ENCODE peak calls at places on chromosomes 5 and 9, in five cellular contexts. C is A673, M is mammary epithelial cell, E is A549, B is pancreas. Y is an unnamed sample.

GRCh38 chr5:56479126-56479525 is 246.0 kb upstream of the ANKRD55 start:
- DNase-seq in M (no peak), E (no peak), C (no peak), B (no peak), Y (no peak)

GRCh38 chr5:158979749-158980521 is 119.8 kb downstream of the EBF1 start:
- DNase-seq in C (peak; percentile 21), B (peak; percentile 35), M (peak; percentile 12), E (peak; percentile 60), Y (peak; percentile 45)

GRCh38 chr5:56278267-56278826 is 45.2 kb upstream of the ANKRD55 start:
- DNase-seq in M (no peak), C (no peak), B (no peak), E (no peak), Y (no peak)

GRCh38 chr5:103881560-103881959 is 319.0 kb upstream of the NUDT12 start:
- DNase-seq in E (no peak), B (no peak), C (no peak), M (no peak), Y (no peak)

GRCh38 chr5:95812100-95812472 is 10.4 kb downstream of the GLRX start:
- DNase-seq in C (no peak), E (no peak), B (no peak), M (no peak), Y (peak; percentile 54)

GRCh38 chr9:38417003-38417965 is 7.0 kb downstream of the IGFBPL1 start:
- DNase-seq in E (peak; percentile 38), B (no peak), C (peak; percentile 68), M (peak; percentile 17), Y (no peak)

GRCh38 chr5:124773291-124774001 is 27.0 kb upstream of the ZNF608 start:
- DNase-seq in C (no peak), M (no peak), B (no peak), E (no peak), Y (no peak)

GRCh38 chr5:55222819-55223124 is 4.3 kb downstream of the MCIDAS start:
- DNase-seq in C (no peak), E (no peak), M (no peak), B (no peak), Y (no peak)

GRCh38 chr9:132637801-132638200 is 32.0 kb downstream of the DDX31 start:
- DNase-seq in M (no peak), C (no peak), E (no peak), B (no peak), Y (no peak)

GRCh38 chr5:9046756-9047481 is 499.0 kb downstream of the SEMA5A start:
- DNase-seq in M (peak; percentile 98), E (no peak), B (no peak), C (no peak), Y (peak; percentile 56)

GRCh38 chr5:141841376-141841775 is 36.8 kb downstream of the PCDH1 start:
- DNase-seq in C (no peak), E (no peak), M (no peak), B (peak; percentile 82), Y (no peak)

GRCh38 chr5:77958642-77959315 is 182.6 kb upstream of the TBCA start:
- DNase-seq in E (no peak), M (no peak), C (no peak), B (no peak), Y (no peak)

GRCh38 chr9:12862596-12862995 is 87.8 kb downstream of the LURAP1L start:
- DNase-seq in E (no peak), B (no peak), C (no peak), M (no peak), Y (no peak)

GRCh38 chr5:33789558-33789957 is 102.2 kb downstream of the ADAMTS12 start:
- DNase-seq in C (no peak), M (no peak), E (no peak), B (no peak), Y (no peak)

GRCh38 chr5:116303810-116304209 is 219.0 kb downstream of the COMMD10 start:
- DNase-seq in M (no peak), B (no peak), C (no peak), E (no peak), Y (no peak)

GRCh38 chr5:36230151-36230788 is 11.5 kb downstream of the NADK2 start:
- DNase-seq in E (no peak), C (no peak), B (no peak), M (no peak), Y (no peak)

GRCh38 chr5:143448518-143448917 is 45.0 kb upstream of the NR3C1 start:
- DNase-seq in C (no peak), M (no peak), B (no peak), E (no peak), Y (no peak)

GRCh38 chr9:92001244-92001643 is 51.2 kb upstream of the ROR2 start:
- DNase-seq in E (no peak), M (no peak), B (no peak), C (no peak), Y (no peak)

GRCh38 chr5:76579166-76579765 is 43.9 kb downstream of the F2RL2 start:
- DNase-seq in M (peak; percentile 76), C (no peak), B (no peak), E (no peak), Y (no peak)

GRCh38 chr5:148937239-148937638 is 110.8 kb downstream of the ADRB2 start:
- DNase-seq in M (peak; percentile 77), E (no peak), B (no peak), C (no peak), Y (no peak)

GRCh38 chr9:18480649-18481048 is 6.7 kb downstream of the ADAMTSL1 start:
- DNase-seq in B (no peak), E (no peak), M (no peak), C (no peak), Y (no peak)

GRCh38 chr5:88702328-88702727 is 180.7 kb downstream of the MEF2C start:
- DNase-seq in B (no peak), M (no peak), E (no peak), C (no peak), Y (no peak)

GRCh38 chr5:66339896-66340295 is 195.8 kb downstream of the SREK1 start:
- DNase-seq in B (no peak), E (no peak), M (no peak), C (no peak), Y (no peak)

GRCh38 chr5:80566711-80567259 is 3.3 kb downstream of the ANKRD34B start:
- DNase-seq in M (no peak), C (no peak), E (no peak), B (no peak), Y (no peak)

GRCh38 chr9:118577121-118577520 is 792.1 kb downstream of the BRINP1 start:
- DNase-seq in E (no peak), M (peak; percentile 41), B (no peak), C (no peak), Y (no peak)

DNA sequence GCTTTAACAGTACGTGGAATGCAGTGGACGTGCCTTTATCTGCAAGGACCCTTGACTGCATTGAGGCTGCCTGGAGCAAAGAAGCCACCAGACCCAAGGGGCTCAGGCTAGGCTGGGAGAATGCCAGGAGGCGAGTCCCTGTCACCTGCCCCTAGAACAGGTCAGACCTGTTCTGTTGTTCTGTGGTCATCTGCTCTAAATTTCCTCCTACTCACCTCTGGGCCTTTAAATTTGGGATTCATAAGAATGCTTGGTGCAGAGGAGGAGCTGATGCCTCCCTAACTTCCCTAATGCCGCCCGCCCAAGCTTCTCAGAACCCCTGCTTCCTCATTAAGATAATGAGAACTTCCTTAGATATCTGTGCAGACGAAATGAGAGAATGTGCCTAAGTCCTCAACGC is 32.0 kb downstream of the DAPK1 start:
- DNase-seq in B (no peak), M (no peak), C (peak; percentile 48), E (no peak), Y (no peak)
- H3K27ac ChIP-seq in B (no peak overlapping the region), M (no peak overlapping the region), C (peak overlapping the region; percentile 76), E (no peak overlapping the region), Y (no peak overlapping the region)

DNA sequence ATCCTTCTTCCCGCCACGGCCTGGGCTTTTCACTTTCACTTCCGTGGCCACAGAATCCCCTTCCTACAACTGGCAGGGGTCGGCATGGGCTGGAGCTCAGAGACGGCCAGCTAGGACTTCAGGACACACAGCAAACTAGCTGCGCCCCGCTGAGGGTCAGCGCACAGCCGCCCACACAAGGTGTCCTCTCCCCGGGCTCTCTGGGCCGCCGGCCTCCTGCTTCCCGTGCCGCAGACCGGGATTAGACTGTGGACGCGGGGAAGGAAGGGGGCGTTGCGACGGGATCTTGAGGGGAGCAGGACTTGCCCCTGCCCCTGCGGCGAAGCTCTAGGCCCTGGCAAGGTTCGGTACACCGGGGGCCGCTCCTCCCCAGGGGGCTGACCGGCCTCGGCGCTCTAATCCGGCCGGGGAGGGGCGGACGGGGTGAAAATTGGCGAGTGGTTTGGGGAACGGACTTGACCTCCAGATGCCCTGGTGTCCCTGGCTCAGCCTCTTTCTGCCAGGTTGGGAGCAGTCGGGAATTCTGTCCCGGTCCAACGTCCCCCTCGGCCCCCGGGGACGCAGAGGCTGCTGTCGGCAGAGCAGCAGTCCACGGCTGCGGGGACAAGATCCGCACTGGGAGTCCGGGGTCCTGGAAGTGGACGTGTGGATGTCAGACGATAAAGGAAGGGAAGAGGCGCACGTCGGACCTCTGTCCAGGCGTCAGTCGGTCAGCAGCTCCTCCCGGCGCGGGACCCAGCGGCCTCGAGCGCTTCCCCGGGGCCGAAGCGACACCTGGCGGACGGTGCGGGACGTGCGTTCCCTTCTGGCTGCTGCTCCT is 1.8 kb upstream of the CNTFR start:
- DNase-seq in C (peak; percentile 74), M (peak; percentile 57), E (peak; percentile 91), B (peak; percentile 85), Y (peak; percentile 86)
- H3K4me1 ChIP-seq in C (peaks cover 15% of the 10 kb centered on the region), M (peaks cover 14% of the 10 kb centered on the region), E (peaks cover 7% of the 10 kb centered on the region), B (no peaks in the 10 kb centered on the region), Y (peaks cover 12% of the 10 kb centered on the region)

DNA sequence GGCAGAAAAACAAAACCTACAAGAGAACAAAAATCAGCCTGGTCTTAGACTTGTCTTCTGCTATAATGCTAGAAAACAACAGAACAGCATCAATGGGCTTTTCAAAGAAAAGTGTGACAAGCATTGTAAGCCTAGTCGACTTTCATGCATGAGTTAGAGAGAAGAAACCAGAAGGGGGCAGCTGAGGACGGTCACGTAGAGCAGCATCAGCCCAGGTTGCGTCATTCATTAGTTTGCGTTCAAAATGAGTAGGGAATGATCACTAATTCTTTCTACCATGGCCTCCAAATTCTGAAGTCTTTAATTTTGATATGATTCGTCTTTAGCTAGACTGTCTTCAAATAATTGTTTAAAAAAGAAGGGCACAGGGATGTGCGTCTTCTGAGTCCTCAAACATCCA is 4.7 kb upstream of the ISCA1 start:
- DNase-seq in M (peak; percentile 8), B (no peak), E (peak; percentile 13), C (peak; percentile 84), Y (no peak)
- TF ChIP-seq CTCF in M (no peak), B (no peak), E (peak; percentile 49), C (peak; percentile 69), Y (no peak)

DNA sequence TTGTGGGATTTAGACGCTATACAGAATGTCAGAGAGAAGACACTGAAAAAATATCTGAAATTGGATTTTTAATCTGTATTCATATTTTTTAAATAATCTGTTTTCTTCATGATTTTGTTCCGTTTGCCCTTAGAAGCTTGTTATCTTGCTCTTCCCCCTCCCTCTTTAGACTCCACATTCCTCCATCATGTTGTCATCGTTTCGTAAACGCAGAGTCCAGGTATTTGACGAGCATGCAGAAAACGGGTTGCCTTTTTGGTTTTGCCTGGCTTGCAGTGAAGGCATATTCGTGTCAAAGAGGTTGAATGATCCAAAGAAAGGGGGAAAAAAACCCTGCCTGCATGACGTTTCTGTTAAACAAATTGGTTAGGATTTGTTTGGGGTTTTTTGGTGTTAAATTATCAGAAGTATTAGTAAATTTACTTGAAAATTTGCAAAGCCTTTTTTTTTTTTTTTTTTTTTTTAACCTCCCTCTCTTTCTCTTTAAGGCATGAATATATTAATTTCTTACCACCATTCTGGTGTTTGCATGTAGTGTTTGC is 2.9 kb downstream of the SPTAN1 start:
- DNase-seq in B (no peak), M (peak; percentile 79), C (peak; percentile 48), E (peak; percentile 59), Y (no peak)
- H3K27ac ChIP-seq in B (peak overlapping the region; percentile 25), M (peak overlapping the region; percentile 83), C (peak overlapping the region; percentile 85), E (peak overlapping the region; percentile 63), Y (peak overlapping the region; percentile 35)